ENCODE peak calls at places on chromosomes 11 and 22, in six cellular contexts. R is NCI-H1105, C is D341Med, Y is kidney, V is BJ, X is Calu3. U is an unnamed sample.

GRCh38 chr22:50570861-50571260 is 7.4 kb downstream of the CPT1B start:
- DNase-seq in R (no peak), C (no peak), Y (peak), V (no peak), X (no peak), U (no peak)

GRCh38 chr11:129298990-129299389 is 76.7 kb upstream of the BARX2 start:
- DNase-seq in R (no peak), C (no peak), Y (no peak), V (no peak), X (no peak), U (no peak)

GRCh38 chr11:128522943-128523518 is 64.3 kb downstream of the ETS1 start:
- DNase-seq in R (no peak), C (no peak), Y (no peak), V (no peak), X (no peak), U (no peak)

GRCh38 chr11:66637557-66638176 is 836 bp upstream of the RBM4 start:
- DNase-seq in R (no peak), C (peak), Y (no peak), V (no peak), X (no peak), U (no peak)

GRCh38 chr11:78535920-78536319 is 38.7 kb downstream of the NARS2 start:
- DNase-seq in R (no peak), C (no peak), Y (no peak), V (no peak), X (no peak), U (no peak)

GRCh38 chr11:124536520-124536919 is 6.9 kb downstream of the OR8B12 start:
- DNase-seq in R (no peak), C (no peak), Y (peak), V (no peak), X (peak), U (peak)

GRCh38 chr11:71400216-71400615 is 48.0 kb downstream of the DHCR7 start:
- DNase-seq in R (no peak), C (no peak), Y (no peak), V (no peak), X (no peak), U (no peak)

GRCh38 chr22:29114392-29114791 is 41.6 kb downstream of the KREMEN1 start:
- DNase-seq in R (no peak), C (no peak), Y (no peak), V (no peak), X (no peak), U (no peak)

GRCh38 chr22:46612904-46613605 is 7.1 kb upstream of the GRAMD4 start:
- DNase-seq in R (no peak), C (no peak), Y (peak), V (no peak), X (no peak), U (peak)

GRCh38 chr22:37295213-37295886 is 13.0 kb downstream of the CYTH4 start:
- DNase-seq in R (no peak), C (no peak), Y (peak), V (no peak), X (no peak), U (no peak)

GRCh38 chr11:34219279-34219678 is 113.8 kb downstream of the NAT10 start:
- DNase-seq in R (no peak), C (no peak), Y (no peak), V (no peak), X (no peak), U (no peak)

GRCh38 chr11:109902764-109903436 is 190.3 kb upstream of the ZC3H12C start:
- DNase-seq in R (no peak), C (no peak), Y (no peak), V (no peak), X (no peak), U (no peak)

GRCh38 chr22:30930228-30930627 is 38.3 kb downstream of the MORC2 start:
- DNase-seq in R (no peak), C (no peak), Y (no peak), V (no peak), X (no peak), U (no peak)

GRCh38 chr11:75141166-75141565 is 9.7 kb upstream of the SLCO2B1 start:
- DNase-seq in R (no peak), C (no peak), Y (no peak), V (no peak), X (no peak), U (no peak)

GRCh38 chr11:117037279-117037951 is 60.8 kb downstream of the SIK3 start:
- DNase-seq in R (no peak), C (no peak), Y (no peak), V (no peak), X (no peak), U (peak)

U was measured in small intestine.